ENCODE peak calls at places on chromosomes 6 and 20, in nine cellular contexts. V is astrocyte of the spinal cord; Q is HT-29; Y is brain microvascular endothelial cell; S is SW480; K is activated naive CD4-positive, alpha-beta T cell treated with anti-CD3 and anti-CD28 coated beads, Interleukin-2, amount 50 U/mL, for 16 hours; L is stimulated activated CD8-positive, alpha-beta memory T cell treated with anti-CD3 and anti-CD28 coated beads, Interleukin-4, amount 100 ng/mL, for 24 hours; C is sigmoid colon; N is NCI-H146. M is an unnamed sample.

GRCh38 chr6:169169375-169169774 is 84.3 kb downstream of the THBS2 start:
- DNase-seq in V (no peak), Q (no peak), Y (no peak), S (no peak), K (no peak), L (no peak), C (peak; percentile 62), N (no peak), M (no peak)

GRCh38 chr6:135182120-135182992 is 1.2 kb downstream of the MYB start:
- DNase-seq in V (peak; percentile 15), Q (peak; percentile 61), Y (no peak), S (peak; percentile 56), K (peak; percentile 59), L (no peak), C (no peak), N (peak; percentile 78), M (no peak)

GRCh38 chr6:34182751-34183531 is 37.1 kb upstream of the GRM4 start:
- DNase-seq in V (no peak), Q (no peak), Y (no peak), S (no peak), K (peak; percentile 60), L (peak; percentile 52), C (no peak), N (no peak), M (no peak)

GRCh38 chr6:135346747-135347146 is 150.8 kb downstream of the AHI1 start:
- DNase-seq in V (peak; percentile 58), Q (no peak), Y (peak; percentile 47), S (no peak), K (no peak), L (no peak), C (no peak), N (no peak), M (no peak)

GRCh38 chr6:108497883-108498282 is 62.8 kb upstream of the FOXO3 start:
- DNase-seq in V (peak; percentile 43), Q (peak; percentile 52), Y (peak; percentile 53), S (peak; percentile 18), K (no peak), L (no peak), C (no peak), N (peak; percentile 28), M (no peak)

GRCh38 chr6:121521164-121521555 is 85.7 kb downstream of the GJA1 start:
- DNase-seq in V (no peak), Q (no peak), Y (no peak), S (no peak), K (no peak), L (no peak), C (no peak), N (no peak), M (no peak)

GRCh38 chr6:16677458-16677857 is 83.8 kb downstream of the ATXN1 start:
- DNase-seq in V (no peak), Q (no peak), Y (no peak), S (no peak), K (no peak), L (no peak), C (no peak), N (no peak), M (no peak)

GRCh38 chr20:62702886-62703852 is 5.5 kb upstream of the NTSR1 start:
- DNase-seq in V (peak; percentile 86), Q (peak; percentile 83), Y (peak; percentile 85), S (peak; percentile 88), K (no peak), L (no peak), C (peak; percentile 83), N (peak; percentile 69), M (no peak)

GRCh38 chr6:37204014-37204751 is 34.2 kb downstream of the PIM1 start:
- DNase-seq in V (peak; percentile 26), Q (peak; percentile 85), Y (no peak), S (peak; percentile 15), K (no peak), L (no peak), C (no peak), N (no peak), M (no peak)

GRCh38 chr6:158040051-158040803 is 58.6 kb downstream of the SYNJ2 start:
- DNase-seq in V (peak; percentile 98), Q (peak; percentile 35), Y (peak; percentile 98), S (peak; percentile 69), K (peak; percentile 40), L (no peak), C (peak; percentile 71), N (peak; percentile 86), M (no peak)

GRCh38 chr6:109124219-109124618 is 28.9 kb downstream of the CEP57L1 start:
- DNase-seq in V (no peak), Q (no peak), Y (no peak), S (no peak), K (no peak), L (no peak), C (no peak), N (no peak), M (no peak)

GRCh38 chr6:15396808-15397207 is 150.9 kb downstream of the JARID2 start:
- DNase-seq in V (no peak), Q (no peak), Y (no peak), S (no peak), K (no peak), L (no peak), C (no peak), N (no peak), M (no peak)